ENCODE peak calls at places on chromosomes 5 and 9, in six cellular contexts. Y, C, J, A, K and X are unnamed samples.

GRCh38 chr5:87074934-87075541 is 192.6 kb upstream of the RASA1 start:
- DNase-seq in Y (no peak), C (peak; percentile 89), J (no peak), A (no peak), K (no peak), X (no peak)

GRCh38 chr5:39437469-39437868 is 12.7 kb upstream of the DAB2 start:
- DNase-seq in Y (no peak), C (no peak), J (peak; percentile 90), A (no peak), K (no peak), X (no peak)

GRCh38 chr5:38011641-38012188 is 171.9 kb upstream of the GDNF start:
- DNase-seq in Y (no peak), C (no peak), J (no peak), A (no peak), K (no peak), X (no peak)

GRCh38 chr5:181234455-181235306 is 9.0 kb downstream of the RACK1 start:
- DNase-seq in Y (no peak), C (no peak), J (no peak), A (no peak), K (no peak), X (no peak)

GRCh38 chr5:157247267-157247666 is 18.7 kb upstream of the CYFIP2 start:
- DNase-seq in Y (no peak), C (no peak), J (no peak), A (no peak), K (no peak), X (no peak)

GRCh38 chr5:38453506-38453905 is 102.9 kb downstream of the LIFR start:
- DNase-seq in Y (no peak), C (peak; percentile 89), J (no peak), A (peak; percentile 41), K (no peak), X (no peak)

GRCh38 chr9:22068369-22068768 is 59.3 kb upstream of the CDKN2B start:
- DNase-seq in Y (no peak), C (no peak), J (no peak), A (no peak), K (no peak), X (no peak)

GRCh38 chr5:170651902-170652301 is 131.6 kb upstream of the GABRP start:
- DNase-seq in Y (no peak), C (no peak), J (no peak), A (no peak), K (no peak), X (no peak)

GRCh38 chr9:25677301-25678146 is 720 bp downstream of the TUSC1 start:
- DNase-seq in Y (peak; percentile 82), C (no peak), J (no peak), A (peak; percentile 7), K (no peak), X (no peak)

GRCh38 chr5:146751781-146752401 is 126.7 kb downstream of the PPP2R2B start:
- DNase-seq in Y (no peak), C (peak; percentile 39), J (no peak), A (no peak), K (no peak), X (no peak)

GRCh38 chr9:136972743-136973142 is 4.6 kb upstream of the PTGDS start:
- DNase-seq in Y (no peak), C (no peak), J (no peak), A (no peak), K (no peak), X (no peak)

GRCh38 chr9:36135791-36136276 is 699 bp upstream of the GLIPR2 start:
- DNase-seq in Y (peak; percentile 77), C (no peak), J (no peak), A (no peak), K (no peak), X (no peak)

GRCh38 chr5:113574417-113574816 is 60.9 kb downstream of the YTHDC2 start:
- DNase-seq in Y (no peak), C (no peak), J (no peak), A (no peak), K (peak; percentile 9), X (no peak)

GRCh38 chr9:114386886-114387677 is 700 bp downstream of the AKNA start:
- DNase-seq in Y (no peak), C (no peak), J (no peak), A (no peak), K (no peak), X (no peak)
- TF ChIP-seq POLR2A in Y (no peak), C (peak; percentile 65), J (no peak), A (no peak), K (no peak), X (no peak)

GRCh38 chr9:113999256-114000062 is 78.6 kb downstream of the AMBP start:
- DNase-seq in Y (peak; percentile 35), C (no peak), J (no peak), A (no peak), K (no peak), X (no peak)
- TF ChIP-seq TAF1 in Y (no peak), C (no peak), J (no peak), A (no peak), K (no peak), X (no peak)

DNA sequence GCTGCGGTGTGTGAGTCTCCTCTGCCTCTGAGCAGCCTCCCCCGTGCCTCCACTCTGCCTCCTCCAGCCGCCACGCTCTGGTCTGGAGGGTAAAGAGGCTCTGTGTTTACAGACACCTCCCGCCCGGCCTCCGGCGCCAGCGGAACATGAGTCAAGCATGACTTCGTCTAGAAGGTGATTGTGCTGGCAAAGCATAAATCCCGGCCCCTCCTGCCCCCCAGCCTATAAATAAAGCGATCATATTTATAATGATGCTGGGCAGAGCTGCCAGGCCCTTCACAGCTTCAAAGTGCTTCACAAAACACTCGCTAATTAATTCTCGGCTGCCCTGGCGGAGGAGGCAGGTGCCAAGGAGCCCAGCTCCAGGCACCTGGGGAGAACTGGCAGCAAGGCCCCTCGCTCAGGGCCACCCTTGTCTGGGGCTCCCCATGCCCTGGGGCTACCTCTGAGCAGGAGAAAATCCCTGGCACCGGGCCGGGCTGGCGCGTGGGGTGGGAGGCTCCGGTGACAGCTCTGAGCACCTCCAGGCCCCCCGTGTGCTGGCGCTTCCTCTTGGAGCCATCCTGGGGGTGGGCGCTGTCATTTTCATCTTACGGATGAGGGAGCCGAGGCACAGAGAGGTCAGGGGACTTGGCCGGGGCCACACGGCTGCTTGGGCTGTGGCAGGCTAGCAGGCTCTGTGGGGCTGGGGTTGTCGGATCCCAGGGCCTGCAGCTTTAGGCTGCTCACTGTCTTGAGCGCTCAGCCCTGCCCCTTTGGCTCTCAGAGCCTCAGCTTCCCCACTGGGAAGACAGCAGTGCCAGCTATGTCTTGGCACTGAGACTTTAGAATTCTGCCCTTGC is 87.9 kb downstream of the RXRA start:
- DNase-seq in Y (no peak), C (no peak), J (no peak), A (no peak), K (no peak), X (no peak)
- TF ChIP-seq POLR2AphosphoS5 in Y (no peak), C (no peak), J (no peak), A (no peak), K (no peak), X (no peak)

GRCh38 chr9:34653610-34654072 is 1.7 kb downstream of the IL11RA start:
- DNase-seq in Y (no peak), C (no peak), J (no peak), A (no peak), K (peak; percentile 39), X (no peak)

GRCh38 chr9:34652608-34653007 is 623 bp downstream of the IL11RA start:
- DNase-seq in Y (no peak), C (no peak), J (no peak), A (no peak), K (no peak), X (no peak)

GRCh38 chr9:34653131-34653530 is 1.1 kb downstream of the IL11RA start:
- DNase-seq in Y (no peak), C (no peak), J (no peak), A (no peak), K (no peak), X (no peak)

GRCh38 chr9:34655394-34655793 is 3.4 kb downstream of the IL11RA start:
- DNase-seq in Y (no peak), C (no peak), J (no peak), A (no peak), K (no peak), X (no peak)

GRCh38 chr9:34654317-34655083 is 2.5 kb downstream of the IL11RA start:
- DNase-seq in Y (no peak), C (no peak), J (no peak), A (no peak), K (no peak), X (no peak)
- TF ChIP-seq POLR2A in Y (no peak), C (no peak), J (no peak), A (no peak), K (no peak), X (no peak)

DNA sequence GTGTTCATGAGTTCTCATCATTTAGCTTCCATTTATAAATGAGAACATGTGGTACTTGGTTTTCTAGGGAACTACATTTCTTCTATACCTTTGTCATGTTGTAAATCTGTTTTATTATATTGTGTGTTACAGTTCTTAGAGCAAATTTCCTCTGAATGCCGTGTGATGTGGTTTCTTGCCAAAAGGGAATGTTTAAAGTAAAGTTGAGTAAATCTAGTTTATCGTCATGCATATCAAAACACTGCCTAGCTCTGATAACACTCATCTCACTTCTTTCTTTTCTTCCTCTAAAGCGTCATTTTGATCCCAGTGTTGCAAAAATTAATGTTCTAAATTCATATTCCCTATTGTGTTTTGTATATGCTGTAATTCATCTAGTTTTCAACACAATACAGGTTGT is 295.4 kb upstream of the HAPLN1 start:
- DNase-seq in Y (no peak), C (no peak), J (no peak), A (no peak), K (no peak), X (no peak)
- TF ChIP-seq TAF1 in Y (no peak), C (no peak), J (no peak), A (no peak), K (no peak), X (no peak)

GRCh38 chr5:54695198-54695966 is 177.8 kb downstream of the SNX18 start:
- DNase-seq in Y (no peak), C (no peak), J (no peak), A (no peak), K (no peak), X (no peak)
- TF ChIP-seq POLR2AphosphoS5 in Y (no peak), C (no peak), J (no peak), A (no peak), K (no peak), X (no peak)

GRCh38 chr5:55712023-55712859 is at the start of gene SLC38A9:
- DNase-seq in Y (peak; percentile 96), C (peak; percentile 68), J (peak; percentile 91), A (peak; percentile 74), K (peak; percentile 91), X (peak; percentile 80)
- TF ChIP-seq POLR2A in Y (peak; percentile 54), C (peak; percentile 80), J (peak; percentile 91), A (peak; percentile 42), K (peak; percentile 79), X (peak; percentile 78)

GRCh38 chr5:176883700-176884570 is 15.2 kb downstream of the HK3 start:
- DNase-seq in Y (no peak), C (no peak), J (no peak), A (no peak), K (no peak), X (no peak)
- TF ChIP-seq TAF1 in Y (no peak), C (no peak), J (no peak), A (no peak), K (no peak), X (no peak)